ENCODE peak calls at places on chromosomes 5 and 9, in six cellular contexts. X is heart left ventricle, E is cardiac fibroblast, D is Peyer's patch, Q is IMR-90, Y is kidney. J is an unnamed sample.

GRCh38 chr9:95785209-95785608 is 90.3 kb upstream of the ERCC6L2 start:
- DNase-seq in X (no peak), E (no peak), D (no peak), Q (peak; percentile 52), Y (no peak), J (no peak)

GRCh38 chr9:124818431-124819281 is 34.6 kb upstream of the WDR38 start:
- DNase-seq in X (peak; percentile 55), E (no peak), D (no peak), Q (peak; percentile 74), Y (peak; percentile 27), J (peak; percentile 39)

GRCh38 chr9:83327750-83328622 is 210.2 kb downstream of the FRMD3 start:
- DNase-seq in X (no peak), E (no peak), D (no peak), Q (no peak), Y (no peak), J (no peak)

GRCh38 chr5:31434898-31435297 is 97.0 kb downstream of the DROSHA start:
- DNase-seq in X (no peak), E (no peak), D (no peak), Q (no peak), Y (no peak), J (no peak)

GRCh38 chr9:83406901-83407300 is 131.3 kb downstream of the FRMD3 start:
- DNase-seq in X (no peak), E (no peak), D (no peak), Q (no peak), Y (no peak), J (no peak)

GRCh38 chr5:75847561-75848021 is 130.4 kb upstream of the POC5 start:
- DNase-seq in X (no peak), E (no peak), D (no peak), Q (no peak), Y (no peak), J (no peak)

GRCh38 chr5:157998021-157998504 is 139.1 kb upstream of the CLINT1 start:
- DNase-seq in X (no peak), E (peak; percentile 6), D (no peak), Q (peak; percentile 26), Y (no peak), J (no peak)

GRCh38 chr5:133569347-133569746 is 43.0 kb downstream of the FSTL4 start:
- DNase-seq in X (no peak), E (peak; percentile 18), D (no peak), Q (peak; percentile 3), Y (no peak), J (no peak)

GRCh38 chr9:89029788-89030187 is 38.5 kb downstream of the S1PR3 start:
- DNase-seq in X (no peak), E (no peak), D (no peak), Q (no peak), Y (no peak), J (no peak)

GRCh38 chr5:10489810-10490426 is 48.2 kb downstream of the ROPN1L start:
- DNase-seq in X (no peak), E (peak; percentile 32), D (no peak), Q (peak; percentile 31), Y (no peak), J (no peak)

GRCh38 chr5:129096382-129096991 is 1.9 kb downstream of the ISOC1 start:
- DNase-seq in X (no peak), E (peak; percentile 33), D (no peak), Q (no peak), Y (no peak), J (no peak)

GRCh38 chr5:127358274-127358673 is 67.7 kb downstream of the MEGF10 start:
- DNase-seq in X (no peak), E (peak; percentile 46), D (no peak), Q (no peak), Y (no peak), J (no peak)

GRCh38 chr9:132497731-132498130 is 84.7 kb upstream of the BARHL1 start:
- DNase-seq in X (no peak), E (no peak), D (no peak), Q (no peak), Y (no peak), J (no peak)

GRCh38 chr9:110152704-110153374 is 55.1 kb downstream of the C9orf152 start:
- DNase-seq in X (no peak), E (peak; percentile 74), D (no peak), Q (peak; percentile 72), Y (no peak), J (no peak)

GRCh38 chr9:116469128-116469527 is 218.0 kb upstream of the TRIM32 start:
- DNase-seq in X (no peak), E (no peak), D (no peak), Q (no peak), Y (no peak), J (no peak)

GRCh38 chr5:124912653-124913328 is 166.4 kb upstream of the ZNF608 start:
- DNase-seq in X (peak; percentile 34), E (no peak), D (no peak), Q (no peak), Y (peak; percentile 38), J (no peak)

GRCh38 chr5:156391139-156391538 is 64.2 kb downstream of the SGCD start:
- DNase-seq in X (no peak), E (peak; percentile 95), D (no peak), Q (peak; percentile 100), Y (no peak), J (no peak)

GRCh38 chr5:14190194-14191164 is 47.3 kb downstream of the TRIO start:
- DNase-seq in X (no peak), E (peak; percentile 96), D (no peak), Q (peak; percentile 99), Y (no peak), J (no peak)

GRCh38 chr9:34479316-34479865 is 20.8 kb downstream of the DNAI1 start:
- DNase-seq in X (no peak), E (no peak), D (no peak), Q (no peak), Y (no peak), J (peak; percentile 19)

GRCh38 chr9:97906236-97906831 is 16.0 kb downstream of the TRMO start:
- DNase-seq in X (peak; percentile 60), E (peak; percentile 20), D (no peak), Q (no peak), Y (no peak), J (no peak)

GRCh38 chr5:135211791-135212190 is 177.8 kb upstream of the PITX1 start:
- DNase-seq in X (no peak), E (no peak), D (peak; percentile 13), Q (no peak), Y (no peak), J (no peak)

GRCh38 chr5:139662617-139663016 is 14.5 kb downstream of the CXXC5 start:
- DNase-seq in X (no peak), E (no peak), D (no peak), Q (no peak), Y (no peak), J (no peak)

GRCh38 chr5:1540166-1540565 is 16.4 kb upstream of the LPCAT1 start:
- DNase-seq in X (no peak), E (no peak), D (peak; percentile 47), Q (no peak), Y (no peak), J (no peak)

GRCh38 chr9:12822111-12822510 is 47.3 kb downstream of the LURAP1L start:
- DNase-seq in X (no peak), E (no peak), D (no peak), Q (peak; percentile 60), Y (no peak), J (no peak)

GRCh38 chr9:91775011-91775707 is 174.9 kb downstream of the ROR2 start:
- DNase-seq in X (peak; percentile 61), E (peak; percentile 66), D (peak; percentile 72), Q (peak; percentile 58), Y (peak; percentile 80), J (peak; percentile 72)
- TF ChIP-seq CTCF in X (peak; percentile 71), E (peak; percentile 80), D (peak; percentile 65), Q (peak; percentile 77), Y (peak; percentile 66), J (peak; percentile 50)

GRCh38 chr9:136662326-136662655 is 425 bp upstream of the EGFL7 start:
- DNase-seq in X (no peak), E (no peak), D (no peak), Q (no peak), Y (no peak), J (no peak)
- H3K4me3 ChIP-seq in X (peak overlapping the region; percentile 74), E (no peak overlapping the region), D (no peak overlapping the region), Q (no peak overlapping the region), Y (no peak overlapping the region), J (no peak overlapping the region)

DNA sequence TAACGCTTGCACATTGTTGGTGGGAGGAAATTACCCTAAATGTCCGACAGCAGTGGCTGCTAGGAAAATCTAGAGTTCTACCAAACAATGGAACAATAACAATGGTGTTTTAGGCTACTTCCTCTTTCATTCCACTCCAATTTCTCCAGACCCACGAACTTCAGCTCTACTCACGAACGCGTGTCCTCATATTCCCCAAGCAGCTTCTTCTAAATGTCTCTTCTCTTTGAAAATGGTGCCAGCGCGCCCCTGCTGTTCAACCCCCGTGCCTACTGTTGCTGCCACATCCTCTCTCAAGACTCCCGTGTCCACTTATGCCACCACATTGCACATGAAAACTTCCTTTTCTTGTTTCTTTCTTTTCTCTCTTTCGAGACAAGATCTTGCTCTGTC is 25.6 kb downstream of the OR2V2 start:
- DNase-seq in X (no peak), E (no peak), D (no peak), Q (no peak), Y (no peak), J (no peak)
- TF ChIP-seq CTCF in X (no peak), E (no peak), D (no peak), Q (no peak), Y (no peak), J (no peak)

GRCh38 chr5:171533153-171533552 is 113.7 kb downstream of the FGF18 start:
- DNase-seq in X (no peak), E (no peak), D (no peak), Q (no peak), Y (no peak), J (no peak)

GRCh38 chr5:171537923-171538537 is 118.6 kb downstream of the FGF18 start:
- DNase-seq in X (no peak), E (no peak), D (no peak), Q (no peak), Y (no peak), J (no peak)

GRCh38 chr5:171534009-171534895 is 114.8 kb downstream of the FGF18 start:
- DNase-seq in X (no peak), E (no peak), D (no peak), Q (no peak), Y (no peak), J (no peak)

GRCh38 chr5:171537463-171537862 is 118.0 kb downstream of the FGF18 start:
- DNase-seq in X (no peak), E (no peak), D (no peak), Q (no peak), Y (no peak), J (no peak)

GRCh38 chr5:171535162-171535561 is 115.7 kb downstream of the FGF18 start:
- DNase-seq in X (no peak), E (no peak), D (no peak), Q (no peak), Y (no peak), J (no peak)
- H3K4me3 ChIP-seq in X (no peak overlapping the region), E (no peak overlapping the region), D (no peak overlapping the region), Q (no peak overlapping the region), Y (no peak overlapping the region), J (no peak overlapping the region)

DNA sequence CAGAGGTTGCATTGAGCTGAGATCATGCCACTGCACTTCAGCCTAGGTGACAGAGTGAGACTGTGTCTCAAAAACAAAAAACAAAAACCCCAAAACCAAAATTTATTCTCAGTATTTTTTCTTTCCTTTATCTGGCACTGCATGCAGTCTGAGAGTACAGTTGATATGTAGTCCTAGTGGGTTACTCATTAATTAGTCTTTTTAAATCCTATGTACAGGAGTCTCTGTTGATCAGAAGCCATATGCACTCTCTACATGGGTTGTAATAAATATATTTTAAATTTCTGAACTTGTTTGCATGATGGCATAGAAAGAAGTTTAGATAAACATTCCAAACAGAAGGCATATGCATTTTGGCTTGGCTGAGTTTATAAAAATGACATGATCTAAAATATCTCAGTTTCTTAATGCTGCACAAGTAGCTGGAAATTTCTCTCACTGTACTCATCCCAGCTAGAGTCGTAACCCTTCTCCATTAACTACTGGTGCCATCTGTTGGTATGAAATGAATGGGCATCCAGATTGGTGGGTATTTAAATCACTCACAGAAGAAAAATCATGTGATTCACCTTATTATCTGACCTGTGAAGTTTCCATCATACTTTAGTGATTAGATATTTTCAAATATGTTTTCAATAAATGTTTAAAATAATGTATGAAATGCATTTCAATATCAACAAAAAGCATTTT is 284.8 kb downstream of the CTNND2 start:
- DNase-seq in X (no peak), E (no peak), D (no peak), Q (no peak), Y (no peak), J (no peak)
- TF ChIP-seq CTCF in X (peak; percentile 38), E (no peak), D (no peak), Q (no peak), Y (no peak), J (no peak)